ENCODE peak calls at places on chromosomes 11 and 22, in nine cellular contexts. One of them, this sample, is unnamed.

GRCh38 chr11:90434858-90435257 is 212.0 kb upstream of the CHORDC1 start:
- DNase-seq in stomach: no peak
- DNase-seq in HepG2: peak
- DNase-seq in sigmoid colon: no peak
- DNase-seq in suprapubic skin: no peak
- DNase-seq in K562: no peak
- DNase-seq in upper lobe of left lung: no peak
- DNase-seq in transverse colon: no peak
- DNase-seq in H1: no peak
- DNase-seq in this sample: no peak

GRCh38 chr11:125950696-125951645 is 5.1 kb downstream of the VSIG10L2 start:
- DNase-seq in upper lobe of left lung: no peak
- DNase-seq in sigmoid colon: peak
- DNase-seq in H1: no peak
- DNase-seq in suprapubic skin: no peak
- DNase-seq in K562: no peak
- DNase-seq in HepG2: no peak
- DNase-seq in transverse colon: peak
- DNase-seq in stomach: no peak
- DNase-seq in this sample: peak

GRCh38 chr22:49585695-49586243 is 241.9 kb downstream of the BRD1 start:
- DNase-seq in upper lobe of left lung: no peak
- DNase-seq in suprapubic skin: no peak
- DNase-seq in HepG2: no peak
- DNase-seq in K562: no peak
- DNase-seq in stomach: no peak
- DNase-seq in H1: no peak
- DNase-seq in sigmoid colon: peak
- DNase-seq in transverse colon: peak
- DNase-seq in this sample: no peak

GRCh38 chr11:102940714-102941588 is 14.6 kb downstream of the MMP13 start:
- DNase-seq in stomach: peak
- DNase-seq in sigmoid colon: no peak
- DNase-seq in upper lobe of left lung: no peak
- DNase-seq in H1: no peak
- DNase-seq in K562: peak
- DNase-seq in HepG2: peak
- DNase-seq in suprapubic skin: no peak
- DNase-seq in transverse colon: peak
- DNase-seq in this sample: no peak

GRCh38 chr11:75422248-75423231 is 10.5 kb downstream of the KLHL35 start:
- DNase-seq in K562: peak
- DNase-seq in transverse colon: peak
- DNase-seq in HepG2: peak
- DNase-seq in H1: no peak
- DNase-seq in stomach: peak
- DNase-seq in upper lobe of left lung: peak
- DNase-seq in suprapubic skin: peak
- DNase-seq in sigmoid colon: no peak
- DNase-seq in this sample: no peak

GRCh38 chr11:13294178-13294577 is 16.6 kb downstream of the BMAL1 start:
- DNase-seq in K562: no peak
- DNase-seq in upper lobe of left lung: no peak
- DNase-seq in suprapubic skin: no peak
- DNase-seq in stomach: no peak
- DNase-seq in H1: no peak
- DNase-seq in transverse colon: no peak
- DNase-seq in HepG2: no peak
- DNase-seq in sigmoid colon: no peak
- DNase-seq in this sample: no peak

GRCh38 chr11:117809236-117810055 is 12.4 kb upstream of the DSCAML1 start:
- DNase-seq in suprapubic skin: peak
- DNase-seq in stomach: peak
- DNase-seq in transverse colon: peak
- DNase-seq in H1: peak
- DNase-seq in upper lobe of left lung: peak
- DNase-seq in K562: peak
- DNase-seq in sigmoid colon: peak
- DNase-seq in HepG2: no peak
- DNase-seq in this sample: no peak

GRCh38 chr11:78938036-78938435 is 363.4 kb upstream of the NARS2 start:
- DNase-seq in suprapubic skin: no peak
- DNase-seq in upper lobe of left lung: no peak
- DNase-seq in K562: no peak
- DNase-seq in HepG2: no peak
- DNase-seq in stomach: no peak
- DNase-seq in transverse colon: no peak
- DNase-seq in sigmoid colon: no peak
- DNase-seq in H1: no peak
- DNase-seq in this sample: no peak

GRCh38 chr11:102760355-102761035 is 19.9 kb downstream of the MMP10 start:
- DNase-seq in transverse colon: no peak
- DNase-seq in K562: no peak
- DNase-seq in sigmoid colon: no peak
- DNase-seq in HepG2: no peak
- DNase-seq in H1: no peak
- DNase-seq in suprapubic skin: no peak
- DNase-seq in stomach: no peak
- DNase-seq in upper lobe of left lung: no peak
- DNase-seq in this sample: no peak

GRCh38 chr11:82927264-82927880 is 25.8 kb downstream of the DDIAS start:
- DNase-seq in suprapubic skin: no peak
- DNase-seq in upper lobe of left lung: no peak
- DNase-seq in H1: no peak
- DNase-seq in K562: peak
- DNase-seq in stomach: no peak
- DNase-seq in transverse colon: no peak
- DNase-seq in HepG2: peak
- DNase-seq in sigmoid colon: no peak
- DNase-seq in this sample: no peak

GRCh38 chr11:40797981-40798380 is 661.5 kb downstream of the LRRC4C start:
- DNase-seq in H1: no peak
- DNase-seq in upper lobe of left lung: no peak
- DNase-seq in HepG2: no peak
- DNase-seq in stomach: no peak
- DNase-seq in suprapubic skin: no peak
- DNase-seq in sigmoid colon: no peak
- DNase-seq in transverse colon: no peak
- DNase-seq in K562: no peak
- DNase-seq in this sample: no peak

DNA sequence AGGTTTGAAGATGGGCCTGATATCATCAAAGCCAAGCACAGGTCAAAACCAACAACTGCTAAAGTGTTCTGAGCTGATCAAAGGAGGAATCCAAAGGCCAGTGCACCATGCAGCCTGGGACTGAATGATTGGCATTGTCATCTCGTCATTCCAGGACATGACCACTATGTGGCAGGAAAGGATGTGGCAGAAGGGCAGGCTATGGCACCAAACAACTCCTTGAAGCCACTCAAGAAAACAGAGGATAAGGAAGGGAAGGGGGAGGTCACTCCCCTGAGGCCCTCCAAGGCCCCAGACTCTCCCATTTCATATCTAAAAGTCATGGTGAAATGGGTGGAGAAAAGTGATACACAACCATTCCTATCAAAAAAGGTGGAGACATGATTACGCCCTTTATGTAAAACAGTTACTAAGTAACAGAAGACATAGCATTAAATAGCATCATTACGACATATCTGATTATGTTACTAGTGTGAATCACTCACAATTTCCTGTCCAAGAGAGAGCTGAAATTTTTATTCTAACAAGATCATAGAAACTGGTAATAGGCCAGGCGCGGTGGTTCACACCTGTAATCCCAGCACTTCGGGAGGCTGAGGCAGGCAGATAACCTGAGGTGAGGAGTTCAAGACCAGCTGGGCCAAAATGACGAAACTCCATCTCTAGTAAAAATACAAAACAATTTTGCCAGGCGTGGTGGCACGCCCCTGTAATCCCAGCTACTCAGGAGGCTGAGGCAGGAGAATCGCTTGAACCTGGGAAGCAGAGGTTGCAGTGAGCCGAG is 49.3 kb downstream of the AHNAK start:
- DNase-seq in upper lobe of left lung: peak
- DNase-seq in suprapubic skin: no peak
- DNase-seq in K562: peak
- DNase-seq in HepG2: peak
- DNase-seq in transverse colon: peak
- DNase-seq in H1: no peak
- DNase-seq in sigmoid colon: no peak
- DNase-seq in stomach: peak
- DNase-seq in this sample: no peak
- TF ChIP-seq POLR2AphosphoS5 in upper lobe of left lung: no peak
- TF ChIP-seq POLR2AphosphoS5 in suprapubic skin: no peak
- TF ChIP-seq POLR2AphosphoS5 in K562: no peak
- TF ChIP-seq POLR2AphosphoS5 in HepG2: no peak
- TF ChIP-seq POLR2AphosphoS5 in transverse colon: no peak
- TF ChIP-seq POLR2AphosphoS5 in H1: no peak
- TF ChIP-seq POLR2AphosphoS5 in sigmoid colon: no peak
- TF ChIP-seq POLR2AphosphoS5 in stomach: peak
- TF ChIP-seq POLR2AphosphoS5 in this sample: no peak

GRCh38 chr11:27673979-27674663 is 26.1 kb downstream of the BDNF start:
- DNase-seq in stomach: no peak
- DNase-seq in upper lobe of left lung: no peak
- DNase-seq in sigmoid colon: no peak
- DNase-seq in K562: no peak
- DNase-seq in suprapubic skin: no peak
- DNase-seq in H1: no peak
- DNase-seq in transverse colon: no peak
- DNase-seq in HepG2: no peak
- DNase-seq in this sample: no peak

GRCh38 chr11:27677108-27677507 is 23.1 kb downstream of the BDNF start:
- DNase-seq in upper lobe of left lung: no peak
- DNase-seq in stomach: no peak
- DNase-seq in suprapubic skin: no peak
- DNase-seq in HepG2: no peak
- DNase-seq in K562: no peak
- DNase-seq in H1: no peak
- DNase-seq in sigmoid colon: no peak
- DNase-seq in transverse colon: no peak
- DNase-seq in this sample: no peak

GRCh38 chr11:27678242-27678641 is 22.0 kb downstream of the BDNF start:
- DNase-seq in transverse colon: no peak
- DNase-seq in H1: no peak
- DNase-seq in stomach: no peak
- DNase-seq in K562: no peak
- DNase-seq in HepG2: no peak
- DNase-seq in suprapubic skin: no peak
- DNase-seq in sigmoid colon: no peak
- DNase-seq in upper lobe of left lung: no peak
- DNase-seq in this sample: no peak

GRCh38 chr11:27672836-27673464 is 27.3 kb downstream of the BDNF start:
- DNase-seq in suprapubic skin: no peak
- DNase-seq in HepG2: no peak
- DNase-seq in sigmoid colon: no peak
- DNase-seq in K562: no peak
- DNase-seq in stomach: no peak
- DNase-seq in transverse colon: no peak
- DNase-seq in H1: no peak
- DNase-seq in upper lobe of left lung: no peak
- DNase-seq in this sample: no peak
- TF ChIP-seq EP300 in suprapubic skin: no peak
- TF ChIP-seq EP300 in HepG2: no peak
- TF ChIP-seq EP300 in sigmoid colon: no peak
- TF ChIP-seq EP300 in K562: no peak
- TF ChIP-seq EP300 in stomach: no peak
- TF ChIP-seq EP300 in transverse colon: no peak
- TF ChIP-seq EP300 in H1: no peak
- TF ChIP-seq EP300 in upper lobe of left lung: no peak
- TF ChIP-seq EP300 in this sample: no peak

DNA sequence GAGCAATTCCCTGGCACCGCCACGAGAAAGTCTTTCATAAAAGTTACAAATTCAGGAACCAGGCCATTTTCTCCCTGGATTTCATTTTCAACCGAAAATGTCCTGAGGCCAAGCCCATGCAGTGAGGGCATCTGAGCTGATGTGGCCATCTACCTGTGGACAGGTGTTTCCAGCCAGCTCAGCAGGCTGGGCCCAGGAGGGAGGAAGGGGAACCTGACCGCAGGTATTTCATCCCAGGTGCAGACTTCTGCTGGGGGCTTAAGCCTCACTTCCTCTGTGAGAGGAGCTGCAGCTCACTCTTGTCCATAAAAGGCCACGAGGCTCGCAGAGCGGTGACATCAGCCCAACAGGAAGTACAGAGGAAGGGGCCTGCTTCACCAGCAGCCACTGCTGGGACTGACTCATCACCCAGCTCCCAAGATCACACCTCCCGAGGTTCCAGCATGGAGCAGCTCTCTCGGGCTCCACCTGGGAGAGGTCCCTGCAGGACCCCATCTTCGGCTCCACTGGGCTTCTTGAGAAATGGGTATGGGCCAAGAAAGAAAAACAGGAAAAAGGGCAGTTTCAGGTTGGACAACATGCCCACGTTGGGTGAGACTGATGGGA is 56.4 kb downstream of the MYH9 start:
- DNase-seq in K562: peak
- DNase-seq in HepG2: peak
- DNase-seq in transverse colon: peak
- DNase-seq in upper lobe of left lung: peak
- DNase-seq in sigmoid colon: peak
- DNase-seq in H1: no peak
- DNase-seq in stomach: peak
- DNase-seq in suprapubic skin: no peak
- DNase-seq in this sample: peak
- TF ChIP-seq POLR2A in K562: no peak
- TF ChIP-seq POLR2A in HepG2: no peak
- TF ChIP-seq POLR2A in transverse colon: peak
- TF ChIP-seq POLR2A in upper lobe of left lung: no peak
- TF ChIP-seq POLR2A in sigmoid colon: peak
- TF ChIP-seq POLR2A in H1: no peak
- TF ChIP-seq POLR2A in stomach: no peak
- TF ChIP-seq POLR2A in suprapubic skin: no peak
- TF ChIP-seq POLR2A in this sample: no peak

DNA sequence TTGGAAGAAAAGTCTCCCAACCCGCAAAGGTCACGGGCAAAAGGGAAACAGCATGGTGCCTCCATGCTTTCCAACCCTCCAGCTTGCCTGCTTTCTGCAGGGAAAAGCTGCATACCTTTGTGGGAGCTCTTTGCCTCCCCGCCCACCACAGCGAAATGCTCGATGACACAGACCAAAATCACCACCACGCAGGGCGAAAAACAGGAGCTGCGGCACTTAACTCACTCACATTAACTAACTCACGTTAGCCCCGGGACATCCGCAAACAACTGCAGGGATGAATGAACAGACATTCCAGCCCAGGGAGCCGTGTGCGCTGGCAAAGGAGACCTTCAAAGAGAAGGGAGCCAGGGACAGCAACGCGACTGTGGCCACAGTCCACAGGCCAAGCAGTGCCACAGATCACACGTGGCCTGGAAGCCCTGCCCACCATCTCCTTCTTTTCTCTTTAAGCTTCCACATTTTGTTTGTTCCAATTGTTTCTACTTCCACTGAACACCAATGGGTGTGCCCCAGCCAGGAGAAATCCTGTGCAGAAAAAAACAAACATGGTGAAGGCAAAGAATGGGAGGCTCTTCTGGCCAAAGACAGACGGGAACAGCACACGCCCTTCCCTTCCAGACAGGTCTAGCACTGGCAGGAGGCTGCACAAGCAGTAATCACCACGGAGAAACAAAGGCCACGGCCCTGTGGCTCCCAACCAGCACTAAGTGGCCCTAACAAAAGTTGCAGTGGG is 39.3 kb downstream of the DUSP8 start:
- DNase-seq in K562: no peak
- DNase-seq in sigmoid colon: no peak
- DNase-seq in transverse colon: no peak
- DNase-seq in suprapubic skin: no peak
- DNase-seq in H1: no peak
- DNase-seq in stomach: no peak
- DNase-seq in upper lobe of left lung: no peak
- DNase-seq in HepG2: no peak
- DNase-seq in this sample: no peak
- TF ChIP-seq POLR2AphosphoS5 in K562: no peak
- TF ChIP-seq POLR2AphosphoS5 in sigmoid colon: peak
- TF ChIP-seq POLR2AphosphoS5 in transverse colon: no peak
- TF ChIP-seq POLR2AphosphoS5 in suprapubic skin: no peak
- TF ChIP-seq POLR2AphosphoS5 in H1: no peak
- TF ChIP-seq POLR2AphosphoS5 in stomach: no peak
- TF ChIP-seq POLR2AphosphoS5 in upper lobe of left lung: peak
- TF ChIP-seq POLR2AphosphoS5 in HepG2: no peak
- TF ChIP-seq POLR2AphosphoS5 in this sample: no peak